ENCODE peak calls at places on chromosomes 4 and X, in five cellular contexts. K, O, L, J and G are unnamed samples.

GRCh38 chr4:83108101-83108861 is 6.2 kb downstream of the PLAC8 start:
- DNase-seq in O (no peak), L (no peak), J (no peak), K (no peak), G (no peak)

GRCh38 chrX:9693307-9694001 is 72.2 kb downstream of the GPR143 start:
- DNase-seq in K (no peak), L (no peak), O (no peak), J (no peak), G (no peak)

GRCh38 chrX:81875800-81876199 is 673.9 kb downstream of the SH3BGRL start:
- DNase-seq in K (no peak), O (no peak), J (no peak), L (no peak), G (no peak)

GRCh38 chrX:133726211-133726630 is 259.2 kb downstream of the GPC3 start:
- DNase-seq in J (no peak), K (no peak), L (no peak), O (no peak), G (no peak)

GRCh38 chr4:189084671-189085070 is 856.0 kb upstream of the FRG1 start:
- DNase-seq in O (no peak), J (no peak), K (no peak), L (no peak), G (no peak)

GRCh38 chrX:103503163-103503852 is 16.0 kb downstream of the RAB40A start:
- DNase-seq in L (no peak), J (no peak), O (no peak), K (no peak), G (no peak)

GRCh38 chr4:17718471-17718870 is 63.0 kb downstream of the FAM184B start:
- DNase-seq in K (peak; percentile 35), O (no peak), J (no peak), L (no peak), G (no peak)

GRCh38 chr4:146158036-146158745 is 17.3 kb upstream of the LSM6 start:
- DNase-seq in J (no peak), O (no peak), L (no peak), K (no peak), G (no peak)

GRCh38 chrX:151703487-151703886 is 8.2 kb downstream of the PRRG3 start:
- DNase-seq in L (no peak), K (peak; percentile 36), O (peak; percentile 53), J (no peak), G (no peak)

DNA sequence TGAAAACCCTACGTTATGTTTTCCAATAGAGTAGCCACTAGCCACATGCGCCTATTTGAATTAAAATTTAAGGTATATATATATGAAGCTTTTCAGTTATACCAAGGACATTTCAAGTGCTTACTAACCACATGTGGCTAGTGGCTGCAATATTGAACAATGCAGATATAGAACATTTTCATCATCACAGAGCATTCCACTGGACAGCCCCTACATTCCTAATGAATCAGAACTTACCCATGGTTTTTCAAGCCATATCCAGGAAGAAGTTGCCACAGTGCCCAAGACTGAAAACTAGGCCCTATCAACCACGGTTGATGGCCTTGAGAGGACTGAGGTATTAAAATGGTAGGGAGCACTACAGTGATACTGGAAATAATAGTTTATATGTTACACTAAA is 29.7 kb downstream of the NEK1 start:
- DNase-seq in K (no peak), O (no peak), J (no peak), L (no peak), G (no peak)
- TF ChIP-seq CTCF in K (no peak), O (no peak), J (no peak), L (no peak), G (no peak)

GRCh38 chr4:47926667-47927258 is 12.4 kb upstream of the NFXL1 start:
- DNase-seq in K (peak; percentile 61), J (no peak), L (no peak), O (peak; percentile 15), G (peak; percentile 45)
- H3K4me3 ChIP-seq in K (peak overlapping the region; percentile 16), J (no peak overlapping the region), L (no peak overlapping the region), O (no peak overlapping the region), G (no peak overlapping the region)

GRCh38 chr4:174910271-174910670 is 7.9 kb upstream of the ADAM29 start:
- DNase-seq in L (no peak), O (no peak), K (no peak), J (no peak), G (no peak)
- H3K9me3 ChIP-seq in L (peaks cover 7% of the 10 kb centered on the region), O (no peaks in the 10 kb centered on the region), K (no peaks in the 10 kb centered on the region), J (no peaks in the 10 kb centered on the region), G (no peaks in the 10 kb centered on the region)

DNA sequence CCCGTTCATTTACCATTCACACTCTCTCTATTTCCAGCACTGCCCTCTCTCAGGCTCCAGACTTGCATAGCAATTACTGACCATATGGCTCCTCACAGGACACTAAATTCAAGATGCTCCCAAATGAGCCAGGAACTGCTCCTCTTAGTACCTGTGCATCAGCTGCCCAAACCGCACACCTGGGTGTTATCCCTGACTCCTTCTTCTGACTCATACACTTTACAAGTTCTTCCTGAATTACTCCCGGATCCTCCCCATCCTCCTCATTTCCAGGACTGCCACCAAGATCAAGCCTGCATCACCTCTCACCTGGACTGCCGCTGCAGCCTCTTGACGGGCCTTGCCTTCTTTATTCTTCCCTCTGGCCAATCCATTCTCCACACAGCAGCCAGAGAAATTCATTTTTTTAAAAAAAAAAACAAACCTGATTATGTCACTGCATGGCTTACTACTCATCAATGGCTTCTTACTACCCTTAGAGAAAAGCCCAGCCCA is 91.8 kb downstream of the PDGFRA start:
- DNase-seq in O (no peak), L (no peak), K (no peak), J (no peak), G (no peak)
- TF ChIP-seq CTCF in O (no peak), L (no peak), K (no peak), J (no peak), G (no peak)

GRCh38 chr4:92885632-92886031 is 581.9 kb downstream of the GRID2 start:
- DNase-seq in O (no peak), K (no peak), J (no peak), L (no peak), G (no peak)
- H3K4me3 ChIP-seq in O (no peak overlapping the region), K (no peak overlapping the region), J (no peak overlapping the region), L (no peak overlapping the region), G (no peak overlapping the region)

DNA sequence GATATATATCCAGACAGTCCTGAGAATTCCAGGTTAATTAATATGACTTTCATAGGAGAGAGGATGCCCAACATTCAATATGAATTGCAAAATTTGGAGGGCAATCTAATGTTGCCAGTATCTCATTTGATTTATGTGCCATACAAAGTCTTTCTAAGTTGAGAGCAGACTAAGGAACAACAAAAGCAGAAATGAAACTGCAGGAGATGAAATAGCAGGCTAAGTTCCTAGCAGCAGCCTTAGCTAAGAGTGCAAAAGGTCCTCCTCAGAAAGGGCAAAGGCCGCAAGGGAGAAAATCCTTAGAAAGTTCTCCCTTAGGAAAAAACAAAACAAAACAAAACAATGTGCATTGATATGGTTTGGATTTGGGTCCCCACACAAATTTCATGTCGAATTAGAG is 602.9 kb upstream of the HTR2C start:
- DNase-seq in L (no peak), J (no peak), O (no peak), K (no peak), G (no peak)
- H3K9me3 ChIP-seq in L (no peaks in the 10 kb centered on the region), J (no peaks in the 10 kb centered on the region), O (no peaks in the 10 kb centered on the region), K (peaks cover 3% of the 10 kb centered on the region), G (no peaks in the 10 kb centered on the region)